ENCODE peak calls at places on chromosomes 3 and 15, in five cellular contexts. One of them, this sample, is unnamed. For H3K36me3, the result is how much of the 10 kb centered on the place peaks cover.

GRCh38 chr3:70979983-70980645 is 603.4 kb downstream of the FOXP1 start:
- DNase-seq in colonic mucosa: no peak
- DNase-seq in lung: no peak
- DNase-seq in tibial nerve: no peak
- DNase-seq in sigmoid colon: no peak
- DNase-seq in this sample: no peak

GRCh38 chr3:53842436-53843194 is 3.6 kb downstream of the CHDH start:
- DNase-seq in colonic mucosa: peak
- DNase-seq in lung: peak
- DNase-seq in tibial nerve: peak
- DNase-seq in sigmoid colon: no peak
- DNase-seq in this sample: peak

GRCh38 chr3:140358696-140359095 is 319.2 kb upstream of the TRIM42 start:
- DNase-seq in colonic mucosa: no peak
- DNase-seq in lung: no peak
- DNase-seq in tibial nerve: no peak
- DNase-seq in sigmoid colon: no peak
- DNase-seq in this sample: no peak

GRCh38 chr3:38030126-38031021 is 932 bp upstream of the PLCD1 start:
- DNase-seq in colonic mucosa: no peak
- DNase-seq in lung: no peak
- DNase-seq in tibial nerve: no peak
- DNase-seq in sigmoid colon: no peak
- DNase-seq in this sample: peak

GRCh38 chr3:183210862-183211341 is 42.2 kb upstream of the B3GNT5 start:
- DNase-seq in colonic mucosa: no peak
- DNase-seq in lung: no peak
- DNase-seq in tibial nerve: no peak
- DNase-seq in sigmoid colon: no peak
- DNase-seq in this sample: no peak

GRCh38 chr3:192887701-192888100 is 30.0 kb downstream of the MB21D2 start:
- DNase-seq in colonic mucosa: no peak
- DNase-seq in lung: no peak
- DNase-seq in tibial nerve: no peak
- DNase-seq in sigmoid colon: no peak
- DNase-seq in this sample: peak

GRCh38 chr3:131031660-131032059 is 5.0 kb downstream of the NEK11 start:
- DNase-seq in colonic mucosa: no peak
- DNase-seq in lung: no peak
- DNase-seq in tibial nerve: no peak
- DNase-seq in sigmoid colon: no peak
- DNase-seq in this sample: no peak

GRCh38 chr15:55234104-55234799 is 37.5 kb upstream of the RSL24D1 start:
- DNase-seq in colonic mucosa: no peak
- DNase-seq in lung: no peak
- DNase-seq in tibial nerve: no peak
- DNase-seq in sigmoid colon: no peak
- DNase-seq in this sample: no peak

GRCh38 chr3:57959407-57960173 is 48.6 kb upstream of the FLNB start:
- DNase-seq in colonic mucosa: peak
- DNase-seq in lung: no peak
- DNase-seq in tibial nerve: no peak
- DNase-seq in sigmoid colon: no peak
- DNase-seq in this sample: no peak

GRCh38 chr15:49927462-49927861 is 191.6 kb downstream of the ATP8B4 start:
- DNase-seq in colonic mucosa: no peak
- DNase-seq in lung: no peak
- DNase-seq in tibial nerve: no peak
- DNase-seq in sigmoid colon: no peak
- DNase-seq in this sample: no peak

GRCh38 chr3:15845475-15845874 is 47.7 kb upstream of the ANKRD28 start:
- DNase-seq in colonic mucosa: no peak
- DNase-seq in lung: no peak
- DNase-seq in tibial nerve: no peak
- DNase-seq in sigmoid colon: no peak
- DNase-seq in this sample: no peak

GRCh38 chr15:40379853-40380252 is 2.7 kb upstream of the KNSTRN start:
- DNase-seq in colonic mucosa: no peak
- DNase-seq in lung: peak
- DNase-seq in tibial nerve: peak
- DNase-seq in sigmoid colon: peak
- DNase-seq in this sample: no peak

GRCh38 chr3:126065876-126066275 is 18.0 kb downstream of the SLC41A3 start:
- DNase-seq in colonic mucosa: no peak
- DNase-seq in lung: no peak
- DNase-seq in tibial nerve: no peak
- DNase-seq in sigmoid colon: no peak
- DNase-seq in this sample: no peak

GRCh38 chr15:87661952-87662351 is 594.6 kb downstream of the NTRK3 start:
- DNase-seq in colonic mucosa: no peak
- DNase-seq in lung: no peak
- DNase-seq in tibial nerve: no peak
- DNase-seq in sigmoid colon: no peak
- DNase-seq in this sample: no peak

GRCh38 chr3:30586091-30586805 is 20.2 kb upstream of the TGFBR2 start:
- DNase-seq in colonic mucosa: no peak
- DNase-seq in lung: no peak
- DNase-seq in tibial nerve: no peak
- DNase-seq in sigmoid colon: no peak
- DNase-seq in this sample: no peak

GRCh38 chr15:68843425-68844311 is 23.0 kb upstream of the ANP32A start:
- DNase-seq in colonic mucosa: no peak
- DNase-seq in lung: no peak
- DNase-seq in tibial nerve: no peak
- DNase-seq in sigmoid colon: no peak
- DNase-seq in this sample: peak

GRCh38 chr3:72336821-72337479 is 511.3 kb downstream of the SHQ1 start:
- DNase-seq in colonic mucosa: peak
- DNase-seq in lung: peak
- DNase-seq in tibial nerve: peak
- DNase-seq in sigmoid colon: peak
- DNase-seq in this sample: no peak

GRCh38 chr3:152175576-152175883 is 93.2 kb upstream of the MBNL1 start:
- DNase-seq in colonic mucosa: no peak
- DNase-seq in lung: no peak
- DNase-seq in tibial nerve: no peak
- DNase-seq in sigmoid colon: no peak
- DNase-seq in this sample: no peak

GRCh38 chr3:58164199-58164879 is 46.4 kb downstream of the DNASE1L3 start:
- DNase-seq in colonic mucosa: peak
- DNase-seq in lung: peak
- DNase-seq in tibial nerve: no peak
- DNase-seq in sigmoid colon: peak
- DNase-seq in this sample: no peak

GRCh38 chr3:125203731-125204130 is 8.8 kb downstream of the SLC12A8 start:
- DNase-seq in colonic mucosa: no peak
- DNase-seq in lung: no peak
- DNase-seq in tibial nerve: no peak
- DNase-seq in sigmoid colon: no peak
- DNase-seq in this sample: no peak

GRCh38 chr15:53976844-53977392 is 1.3 kb upstream of the UNC13C start:
- DNase-seq in colonic mucosa: no peak
- DNase-seq in lung: no peak
- DNase-seq in tibial nerve: no peak
- DNase-seq in sigmoid colon: no peak
- DNase-seq in this sample: peak

GRCh38 chr15:40702077-40702476 is 7.1 kb downstream of the RAD51 start:
- DNase-seq in colonic mucosa: no peak
- DNase-seq in lung: no peak
- DNase-seq in tibial nerve: no peak
- DNase-seq in sigmoid colon: no peak
- DNase-seq in this sample: no peak

GRCh38 chr15:68057089-68057488 is 3.0 kb downstream of the PIAS1 start:
- DNase-seq in colonic mucosa: no peak
- DNase-seq in lung: no peak
- DNase-seq in tibial nerve: no peak
- DNase-seq in sigmoid colon: no peak
- DNase-seq in this sample: no peak

GRCh38 chr3:24781454-24781853 is 286.8 kb upstream of the THRB start:
- DNase-seq in colonic mucosa: no peak
- DNase-seq in lung: no peak
- DNase-seq in tibial nerve: no peak
- DNase-seq in sigmoid colon: no peak
- DNase-seq in this sample: no peak

GRCh38 chr15:35289029-35289617 is 204.0 kb upstream of the NANOGP8 start:
- DNase-seq in colonic mucosa: no peak
- DNase-seq in lung: no peak
- DNase-seq in tibial nerve: no peak
- DNase-seq in sigmoid colon: no peak
- DNase-seq in this sample: peak

GRCh38 chr3:129434140-129434539 is 5.6 kb downstream of the MBD4 start:
- DNase-seq in colonic mucosa: no peak
- DNase-seq in lung: no peak
- DNase-seq in tibial nerve: no peak
- DNase-seq in sigmoid colon: no peak
- DNase-seq in this sample: no peak
- H3K36me3 ChIP-seq in colonic mucosa: under half
- H3K36me3 ChIP-seq in lung: under half
- H3K36me3 ChIP-seq in tibial nerve: under half
- H3K36me3 ChIP-seq in sigmoid colon: under half
- H3K36me3 ChIP-seq in this sample: under half

GRCh38 chr3:35383719-35384555 is 255.4 kb upstream of the ARPP21 start:
- DNase-seq in colonic mucosa: no peak
- DNase-seq in lung: no peak
- DNase-seq in tibial nerve: no peak
- DNase-seq in sigmoid colon: no peak
- DNase-seq in this sample: no peak

GRCh38 chr3:35383216-35383615 is 256.1 kb upstream of the ARPP21 start:
- DNase-seq in colonic mucosa: no peak
- DNase-seq in lung: no peak
- DNase-seq in tibial nerve: no peak
- DNase-seq in sigmoid colon: no peak
- DNase-seq in this sample: no peak

GRCh38 chr3:35389907-35390306 is 249.4 kb upstream of the ARPP21 start:
- DNase-seq in colonic mucosa: no peak
- DNase-seq in lung: no peak
- DNase-seq in tibial nerve: no peak
- DNase-seq in sigmoid colon: no peak
- DNase-seq in this sample: no peak

DNA sequence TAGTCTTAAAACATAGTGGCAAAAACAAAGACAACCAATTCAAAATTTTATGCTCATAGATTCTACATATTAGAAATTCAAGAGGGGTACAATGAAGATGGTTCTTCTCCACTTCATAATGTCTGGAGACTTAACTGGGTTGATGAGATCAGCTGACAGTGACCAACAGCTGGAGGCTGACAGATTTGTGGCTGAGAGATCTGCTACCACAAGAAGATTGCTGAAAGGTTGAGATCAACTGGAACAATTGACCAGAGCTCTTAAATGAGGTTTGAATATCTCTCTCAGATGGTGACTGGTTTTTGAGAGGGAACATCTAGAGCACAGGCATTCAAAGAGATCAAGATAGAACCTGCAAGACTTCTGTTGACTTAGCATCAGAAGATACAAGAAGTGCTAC is 254.1 kb upstream of the ARPP21 start:
- DNase-seq in colonic mucosa: no peak
- DNase-seq in lung: no peak
- DNase-seq in tibial nerve: no peak
- DNase-seq in sigmoid colon: no peak
- DNase-seq in this sample: no peak
- H3K36me3 ChIP-seq in colonic mucosa: under half
- H3K36me3 ChIP-seq in lung: under half
- H3K36me3 ChIP-seq in tibial nerve: under half
- H3K36me3 ChIP-seq in sigmoid colon: under half
- H3K36me3 ChIP-seq in this sample: under half

GRCh38 chr15:73291441-73291840 is 77.3 kb downstream of the HCN4 start:
- DNase-seq in colonic mucosa: no peak
- DNase-seq in lung: no peak
- DNase-seq in tibial nerve: no peak
- DNase-seq in sigmoid colon: no peak
- DNase-seq in this sample: no peak

GRCh38 chr15:73298522-73298921 is 70.2 kb downstream of the HCN4 start:
- DNase-seq in colonic mucosa: no peak
- DNase-seq in lung: no peak
- DNase-seq in tibial nerve: no peak
- DNase-seq in sigmoid colon: no peak
- DNase-seq in this sample: no peak

GRCh38 chr15:73293773-73294172 is 75.0 kb downstream of the HCN4 start:
- DNase-seq in colonic mucosa: no peak
- DNase-seq in lung: no peak
- DNase-seq in tibial nerve: no peak
- DNase-seq in sigmoid colon: no peak
- DNase-seq in this sample: no peak

GRCh38 chr15:73295630-73296286 is 73.0 kb downstream of the HCN4 start:
- DNase-seq in colonic mucosa: no peak
- DNase-seq in lung: no peak
- DNase-seq in tibial nerve: no peak
- DNase-seq in sigmoid colon: no peak
- DNase-seq in this sample: no peak

DNA sequence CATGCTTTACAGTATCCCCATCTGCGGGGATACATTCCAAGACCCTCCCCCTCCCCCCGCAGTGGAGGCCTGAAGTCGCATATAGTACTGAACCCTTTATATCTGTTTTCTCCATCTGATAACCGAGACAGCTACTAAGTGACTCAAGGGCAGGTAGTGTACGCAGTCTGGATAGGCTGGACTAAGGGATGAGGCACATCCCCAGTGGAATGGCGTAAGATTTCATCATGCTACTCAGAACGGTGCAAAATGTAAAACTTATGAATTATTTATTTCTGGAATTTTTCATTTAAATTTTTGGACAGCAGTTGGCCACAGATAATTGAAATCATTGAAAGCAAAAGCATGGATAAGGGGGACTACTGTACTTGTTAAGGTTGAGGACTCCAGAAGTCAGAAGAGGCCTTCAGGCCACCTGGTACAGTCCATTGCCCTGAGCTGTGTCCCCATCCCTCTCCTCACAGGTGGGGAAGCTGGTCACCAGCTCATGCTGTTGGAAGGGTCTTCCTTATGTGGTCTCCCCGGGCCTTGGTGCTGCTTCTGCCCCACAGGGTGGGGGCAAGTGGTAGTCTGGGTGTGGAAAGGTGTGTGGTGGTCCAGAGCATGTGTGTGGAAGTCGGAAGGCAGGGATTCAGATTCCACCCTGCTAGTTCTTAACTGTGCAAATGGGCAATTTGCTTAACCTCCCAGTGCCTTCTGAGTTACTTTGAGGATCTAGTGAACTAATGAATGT is 72.0 kb downstream of the HCN4 start:
- DNase-seq in colonic mucosa: no peak
- DNase-seq in lung: no peak
- DNase-seq in tibial nerve: no peak
- DNase-seq in sigmoid colon: no peak
- DNase-seq in this sample: no peak
- H3K36me3 ChIP-seq in colonic mucosa: under half
- H3K36me3 ChIP-seq in lung: under half
- H3K36me3 ChIP-seq in tibial nerve: under half
- H3K36me3 ChIP-seq in sigmoid colon: under half
- H3K36me3 ChIP-seq in this sample: under half

DNA sequence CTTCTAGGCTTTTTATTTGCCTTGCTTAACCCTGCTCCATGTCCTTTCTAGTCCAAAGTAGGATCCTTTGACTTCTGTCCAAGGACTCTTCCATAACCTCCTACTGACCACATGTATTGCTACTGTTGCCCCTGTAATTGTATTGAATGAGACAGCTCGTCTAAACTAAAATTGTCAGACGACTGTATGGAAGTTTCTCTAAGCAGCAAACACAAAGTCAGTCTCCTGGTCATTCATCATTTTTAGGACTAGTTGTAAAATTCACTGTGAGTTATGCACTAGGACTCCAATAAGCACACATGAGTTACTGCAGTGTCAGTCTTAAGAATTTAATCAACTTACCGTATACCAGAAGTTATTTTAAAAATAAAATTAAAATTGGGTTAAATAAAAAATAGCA is 32.9 kb downstream of the SLTM start:
- DNase-seq in colonic mucosa: no peak
- DNase-seq in lung: no peak
- DNase-seq in tibial nerve: no peak
- DNase-seq in sigmoid colon: no peak
- DNase-seq in this sample: no peak
- H3K36me3 ChIP-seq in colonic mucosa: under half
- H3K36me3 ChIP-seq in lung: under half
- H3K36me3 ChIP-seq in tibial nerve: under half
- H3K36me3 ChIP-seq in sigmoid colon: under half
- H3K36me3 ChIP-seq in this sample: under half

This sample was measured in Caco-2.